ENCODE peak calls at places on chromosomes 2 and 18, in four cellular contexts. W, V, R and A are unnamed samples.

GRCh38 chr2:156341482-156342251 is 9.1 kb upstream of the NR4A2 start:
- DNase-seq in V (peak), W (peak), R (peak), A (peak)

GRCh38 chr2:181070119-181070833 is 89.9 kb downstream of the UBE2E3 start:
- DNase-seq in V (no peak), R (peak), W (peak), A (no peak)

GRCh38 chr18:69956037-69956436 is 8.4 kb upstream of the CD226 start:
- DNase-seq in W (no peak), V (no peak), R (no peak), A (no peak)

GRCh38 chr2:72035518-72036172 is 112.0 kb downstream of the CYP26B1 start:
- DNase-seq in V (no peak), R (no peak), W (peak), A (no peak)

GRCh38 chr18:8969639-8970378 is 132.7 kb upstream of the NDUFV2 start:
- DNase-seq in R (no peak), W (no peak), V (no peak), A (no peak)

GRCh38 chr2:207194028-207194427 is 28.3 kb upstream of the KLF7 start:
- DNase-seq in V (no peak), W (no peak), R (no peak), A (no peak)

GRCh38 chr2:61179701-61180639 is 18.0 kb downstream of the C2orf74 start:
- DNase-seq in W (no peak), V (no peak), R (no peak), A (no peak)

GRCh38 chr18:3579701-3580100 is 129.7 kb downstream of the TGIF1 start:
- DNase-seq in W (no peak), V (no peak), R (no peak), A (no peak)

GRCh38 chr2:121634354-121635307 is 14.6 kb downstream of the CLASP1 start:
- DNase-seq in R (peak), V (no peak), W (no peak), A (no peak)

GRCh38 chr2:218180728-218181127 is 14.0 kb upstream of the CXCR1 start:
- DNase-seq in V (no peak), R (no peak), W (no peak), A (no peak)

GRCh38 chr2:218399391-218400166 is at the start of gene CTDSP1:
- DNase-seq in W (peak), R (peak), V (peak), A (peak)

GRCh38 chr2:42513252-42513918 is 19.6 kb upstream of the KCNG3 start:
- DNase-seq in W (peak), R (peak), V (peak), A (peak)

GRCh38 chr2:96091141-96091710 is 25.1 kb downstream of the ADRA2B start:
- DNase-seq in W (no peak), R (no peak), V (peak), A (no peak)

GRCh38 chr18:12904012-12904516 is 20.0 kb upstream of the PTPN2 start:
- DNase-seq in W (peak), R (no peak), V (no peak), A (no peak)

GRCh38 chr18:11751305-11752115 is 62.4 kb downstream of the GNAL start:
- DNase-seq in R (no peak), W (no peak), V (peak), A (no peak)

GRCh38 chr2:96952016-96952750 is 34.2 kb downstream of the FAM178B start:
- DNase-seq in R (no peak), V (no peak), W (no peak), A (no peak)

GRCh38 chr2:16240459-16240858 is 300.1 kb downstream of the MYCN start:
- DNase-seq in V (no peak), R (no peak), W (no peak), A (no peak)

GRCh38 chr18:45548614-45549013 is 66.7 kb upstream of the SLC14A2 start:
- DNase-seq in W (no peak), R (no peak), V (no peak), A (peak)

GRCh38 chr2:220586980-220587549 is 959.6 kb downstream of the SLC4A3 start:
- DNase-seq in R (no peak), V (no peak), W (no peak), A (no peak)

GRCh38 chr2:65227035-65227470 is 578 bp upstream of the ACTR2 start:
- DNase-seq in W (peak), R (no peak), V (no peak), A (peak)

GRCh38 chr18:62715829-62716678 is 713 bp downstream of the PHLPP1 start:
- DNase-seq in R (peak), V (peak), W (peak), A (no peak)

GRCh38 chr2:18647731-18648130 is 58.4 kb upstream of the NT5C1B start:
- DNase-seq in V (no peak), W (no peak), R (no peak), A (no peak)

GRCh38 chr2:218786133-218786532 is 4.2 kb downstream of the CYP27A1 start:
- DNase-seq in V (no peak), W (no peak), R (no peak), A (no peak)

GRCh38 chr2:240786355-240786841 is 33.6 kb downstream of the KIF1A start:
- DNase-seq in V (no peak), W (no peak), R (peak), A (no peak)

GRCh38 chr2:53286336-53286735 is 481.3 kb upstream of the CHAC2 start:
- DNase-seq in V (no peak), W (no peak), R (no peak), A (no peak)

DNA sequence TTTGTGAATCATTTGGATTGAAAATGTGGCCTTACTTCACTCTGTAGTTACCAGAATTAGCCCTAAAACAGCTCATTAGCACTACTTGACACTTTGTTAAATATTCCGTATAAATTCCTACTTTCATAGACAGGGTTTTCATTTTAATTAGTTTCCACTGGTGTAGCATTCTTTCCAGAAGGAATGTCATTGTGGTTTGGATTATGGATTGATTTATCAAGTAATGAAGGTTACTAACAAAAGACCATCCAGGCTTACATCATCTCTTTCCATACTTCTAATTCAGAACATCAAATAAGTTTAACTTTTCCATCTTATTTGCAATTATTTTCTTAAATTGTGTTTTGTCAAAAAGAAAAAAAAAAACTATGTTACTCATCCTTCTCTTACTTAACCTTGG is 231.8 kb upstream of the SPOPL start:
- DNase-seq in V (no peak), R (no peak), W (no peak), A (no peak)
- TF ChIP-seq HMGXB4 in V (no peak), R (no peak), W (no peak), A (no peak)

DNA sequence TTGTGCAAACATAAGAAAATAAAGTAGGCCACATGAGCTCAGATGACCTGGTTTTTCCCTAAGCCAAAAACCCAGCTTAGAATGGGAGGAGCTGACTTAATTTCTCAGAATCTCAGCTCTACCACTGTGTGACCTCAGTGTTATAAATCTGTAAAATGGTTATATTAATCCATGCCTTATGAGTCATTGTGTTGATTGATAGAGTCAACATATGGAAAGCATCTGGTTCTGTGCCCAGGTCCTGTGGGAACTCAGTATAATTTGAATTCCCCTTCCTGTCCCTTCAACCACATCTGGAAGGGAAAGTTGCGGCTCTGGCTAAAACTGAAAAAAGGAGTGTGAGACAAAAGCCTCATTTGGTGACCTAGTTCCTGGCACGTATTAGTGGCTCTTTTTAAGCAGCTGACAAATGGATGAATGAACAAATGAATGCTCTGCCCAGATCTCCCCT is 25.7 kb downstream of the TMEM177 start:
- DNase-seq in R (no peak), V (no peak), W (no peak), A (no peak)
- TF ChIP-seq HMGXB4 in R (no peak), V (no peak), W (no peak), A (no peak)

GRCh38 chr2:54360055-54360792 is 95.9 kb upstream of the SPTBN1 start:
- DNase-seq in W (no peak), R (no peak), V (no peak), A (no peak)
- TF ChIP-seq HMGXB4 in W (no peak), R (no peak), V (no peak), A (no peak)

DNA sequence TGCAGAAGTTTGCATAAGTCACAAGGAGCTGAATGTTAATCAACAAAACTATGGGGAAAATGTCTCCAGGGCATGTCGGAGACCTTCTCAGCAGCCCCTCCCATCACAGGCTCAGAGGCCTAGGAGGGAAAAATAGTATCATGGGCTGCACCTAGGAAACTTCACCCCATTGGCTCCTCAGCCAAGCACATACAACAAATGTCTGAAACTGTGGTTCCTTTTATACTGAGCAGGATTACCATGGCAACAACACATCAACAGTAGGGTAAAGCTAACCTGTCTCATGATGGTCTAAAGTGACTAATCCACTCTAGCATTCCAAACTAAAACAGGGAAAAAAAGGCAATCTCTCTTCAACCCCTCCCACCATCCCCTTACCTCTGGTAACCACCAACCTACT is 3.2 kb upstream of the NEMP2 start:
- DNase-seq in W (no peak), R (no peak), V (no peak), A (peak)
- TF ChIP-seq HMGXB4 in W (no peak), R (no peak), V (no peak), A (no peak)

GRCh38 chr18:74225193-74225840 is 66.4 kb downstream of the CYB5A start:
- DNase-seq in V (no peak), W (peak), R (no peak), A (peak)

GRCh38 chr18:74229005-74229404 is 62.8 kb downstream of the CYB5A start:
- DNase-seq in R (no peak), V (no peak), W (no peak), A (no peak)

GRCh38 chr18:74228312-74228711 is 63.5 kb downstream of the CYB5A start:
- DNase-seq in V (no peak), W (no peak), R (no peak), A (no peak)

GRCh38 chr18:74226156-74226555 is 65.6 kb downstream of the CYB5A start:
- DNase-seq in R (no peak), W (no peak), V (no peak), A (no peak)

DNA sequence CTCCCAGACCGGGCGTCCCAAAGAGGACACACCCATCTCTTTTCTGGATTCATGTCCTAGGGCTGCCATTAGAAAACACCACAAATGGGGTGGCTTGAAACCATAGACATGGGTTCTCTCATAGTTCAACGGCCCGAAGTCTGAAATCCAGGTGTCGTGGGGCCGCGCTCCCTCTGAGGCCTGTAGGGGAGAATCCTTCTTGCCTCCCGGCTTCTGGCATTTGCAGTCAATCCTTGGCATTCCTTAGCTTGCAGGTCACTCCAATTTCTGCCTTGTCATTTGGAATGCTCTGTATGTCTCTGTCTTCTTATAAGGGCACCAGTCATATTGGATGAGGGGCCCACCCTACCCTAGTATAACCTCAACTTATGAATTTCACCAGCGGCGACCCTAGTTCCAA is 65.1 kb downstream of the CYB5A start:
- DNase-seq in R (no peak), W (no peak), V (no peak), A (no peak)
- TF ChIP-seq HMGXB4 in R (no peak), W (no peak), V (no peak), A (no peak)

GRCh38 chr2:133509777-133510176 is 58.5 kb downstream of the NCKAP5 start:
- DNase-seq in R (no peak), W (no peak), V (no peak), A (no peak)

GRCh38 chr2:133508546-133509165 is 59.6 kb downstream of the NCKAP5 start:
- DNase-seq in W (no peak), R (no peak), V (no peak), A (no peak)

GRCh38 chr2:133503927-133504326 is 64.3 kb downstream of the NCKAP5 start:
- DNase-seq in V (no peak), W (no peak), R (no peak), A (no peak)

GRCh38 chr2:133504566-133505505 is 63.4 kb downstream of the NCKAP5 start:
- DNase-seq in V (no peak), W (no peak), R (no peak), A (no peak)

GRCh38 chr2:133506962-133507361 is 61.3 kb downstream of the NCKAP5 start:
- DNase-seq in W (no peak), R (no peak), V (no peak), A (no peak)
- TF ChIP-seq HMGXB4 in W (no peak), R (no peak), V (no peak), A (no peak)